ENCODE peak calls at places on chromosomes 16 and 17, in eight cellular contexts. Y is NCI-H510A treated with DMSO at 0.1 percent for 48 hours; R is central memory CD4-positive, alpha-beta T cell; T is HFFc6; M is foreskin fibroblast; U is SW 1271; J is adrenal gland; I is posterior cingulate gyrus. Q is an unnamed sample.

GRCh38 chr16:50696575-50697420 is 3.4 kb downstream of the NOD2 start:
- DNase-seq in R (peak), M (peak), Y (no peak), U (no peak), T (peak), I (no peak), J (peak), Q (no peak)

GRCh38 chr16:57940382-57940966 is 30.5 kb downstream of the CNGB1 start:
- DNase-seq in I (no peak), T (no peak), R (no peak), U (no peak), M (no peak), J (no peak), Y (no peak), Q (no peak)

GRCh38 chr17:145671-146541 is 8.5 kb downstream of the SCGB1C2 start:
- DNase-seq in J (peak), M (no peak), Y (no peak), U (no peak), I (no peak), T (no peak), R (no peak), Q (no peak)

GRCh38 chr16:67936876-67937605 is 391 bp upstream of the PSMB10 start:
- DNase-seq in I (no peak), J (peak), M (no peak), U (peak), R (peak), T (peak), Y (peak), Q (no peak)

GRCh38 chr16:25988089-25988488 is 296.3 kb downstream of the HS3ST4 start:
- DNase-seq in I (no peak), U (no peak), T (no peak), J (no peak), R (no peak), M (no peak), Y (peak), Q (peak)

GRCh38 chr16:87936375-87937230 is at the start of gene CA5A:
- DNase-seq in I (no peak), M (no peak), U (no peak), Y (no peak), R (no peak), J (no peak), T (no peak), Q (no peak)

GRCh38 chr17:5499790-5500189 is 13.4 kb downstream of the MIS12 start:
- DNase-seq in Y (no peak), U (no peak), J (no peak), I (peak), M (peak), T (no peak), R (no peak), Q (no peak)

GRCh38 chr16:525520-526180 is 1.9 kb upstream of the CAPN15 start:
- DNase-seq in U (peak), I (peak), M (peak), Y (no peak), J (peak), R (peak), T (peak), Q (no peak)

GRCh38 chr16:85190572-85190971 is 78.3 kb upstream of the CIBAR2 start:
- DNase-seq in R (no peak), U (no peak), T (no peak), I (no peak), J (no peak), Y (no peak), M (no peak), Q (no peak)

GRCh38 chr16:11706180-11706742 is 36.4 kb downstream of the TXNDC11 start:
- DNase-seq in R (no peak), T (no peak), J (peak), U (no peak), Y (no peak), M (no peak), I (no peak), Q (no peak)

GRCh38 chr17:28953444-28954118 is 2.3 kb upstream of the PHF12 start:
- DNase-seq in U (peak), Y (peak), I (no peak), R (no peak), J (peak), M (peak), T (no peak), Q (no peak)

GRCh38 chr16:67703626-67704025 is 15.5 kb downstream of the GFOD2 start:
- DNase-seq in T (no peak), Y (no peak), R (peak), J (no peak), M (no peak), U (no peak), I (no peak), Q (no peak)

GRCh38 chr16:65154321-65154720 is 32.5 kb upstream of the CDH11 start:
- DNase-seq in M (peak), I (no peak), U (no peak), T (no peak), Y (no peak), J (no peak), R (no peak), Q (no peak)

GRCh38 chr16:54931757-54932660 is 1.3 kb downstream of the IRX5 start:
- DNase-seq in R (no peak), T (no peak), I (no peak), U (no peak), Y (peak), M (peak), J (no peak), Q (no peak)

Q was measured in NCI-H526 treated with DMSO at 0.1 percent for 48 hours.